ENCODE peak calls at places on chromosomes 16 and 17, in eight cellular contexts. Q is K562, Z is tibial nerve, L is suprapubic skin, C is transverse colon, P is SK-N-SH, N is A549, F is esophagus muscularis mucosa. Y is an unnamed sample.
A peak's percentile ranks its signal among the peaks of the same experiment; 100 is the strongest.

GRCh38 chr17:12386240-12386639 is 279.4 kb upstream of the MYOCD start:
- DNase-seq in C (no peak), F (peak; percentile 60), N (no peak), L (no peak), P (no peak), Z (no peak), Q (no peak), Y (no peak)

GRCh38 chr17:48722924-48723554 is at the start of gene PRAC2:
- DNase-seq in C (no peak), N (no peak), P (no peak), Q (no peak), Z (no peak), F (no peak), L (no peak), Y (no peak)

GRCh38 chr17:9225305-9226101 is 204.2 kb downstream of the NTN1 start:
- DNase-seq in C (no peak), L (no peak), N (no peak), Q (no peak), F (no peak), P (peak; percentile 47), Z (no peak), Y (no peak)

GRCh38 chr16:582614-583331 is 7.1 kb upstream of the RAB40C start:
- DNase-seq in C (no peak), P (no peak), Q (no peak), L (no peak), N (no peak), F (no peak), Z (no peak), Y (no peak)

GRCh38 chr17:13597723-13598347 is 3.9 kb downstream of the HS3ST3A1 start:
- DNase-seq in C (peak; percentile 14), P (peak; percentile 54), L (no peak), F (no peak), Q (peak; percentile 25), Z (no peak), N (peak; percentile 59), Y (no peak)

GRCh38 chr17:2996938-2997670 is 66.3 kb downstream of the OR1D5 start:
- DNase-seq in P (no peak), C (no peak), Z (no peak), N (no peak), F (no peak), Q (no peak), L (no peak), Y (no peak)

GRCh38 chr16:75088226-75088625 is 28.4 kb downstream of the LDHD start:
- DNase-seq in Q (no peak), C (no peak), P (no peak), F (no peak), Z (no peak), L (no peak), N (no peak), Y (no peak)

GRCh38 chr17:71632328-71632727 is 488.5 kb upstream of the SOX9 start:
- DNase-seq in C (no peak), F (no peak), Q (no peak), L (no peak), P (no peak), N (peak; percentile 26), Z (no peak), Y (no peak)

GRCh38 chr17:13596241-13596941 is 5.3 kb downstream of the HS3ST3A1 start:
- DNase-seq in F (no peak), N (no peak), Q (peak; percentile 9), C (no peak), Z (no peak), L (no peak), P (no peak), Y (no peak)

GRCh38 chr16:2897110-2897509 is 14.1 kb downstream of the FLYWCH2 start:
- DNase-seq in P (no peak), L (no peak), C (no peak), Q (peak; percentile 6), F (no peak), N (no peak), Z (no peak), Y (peak; percentile 13)

DNA sequence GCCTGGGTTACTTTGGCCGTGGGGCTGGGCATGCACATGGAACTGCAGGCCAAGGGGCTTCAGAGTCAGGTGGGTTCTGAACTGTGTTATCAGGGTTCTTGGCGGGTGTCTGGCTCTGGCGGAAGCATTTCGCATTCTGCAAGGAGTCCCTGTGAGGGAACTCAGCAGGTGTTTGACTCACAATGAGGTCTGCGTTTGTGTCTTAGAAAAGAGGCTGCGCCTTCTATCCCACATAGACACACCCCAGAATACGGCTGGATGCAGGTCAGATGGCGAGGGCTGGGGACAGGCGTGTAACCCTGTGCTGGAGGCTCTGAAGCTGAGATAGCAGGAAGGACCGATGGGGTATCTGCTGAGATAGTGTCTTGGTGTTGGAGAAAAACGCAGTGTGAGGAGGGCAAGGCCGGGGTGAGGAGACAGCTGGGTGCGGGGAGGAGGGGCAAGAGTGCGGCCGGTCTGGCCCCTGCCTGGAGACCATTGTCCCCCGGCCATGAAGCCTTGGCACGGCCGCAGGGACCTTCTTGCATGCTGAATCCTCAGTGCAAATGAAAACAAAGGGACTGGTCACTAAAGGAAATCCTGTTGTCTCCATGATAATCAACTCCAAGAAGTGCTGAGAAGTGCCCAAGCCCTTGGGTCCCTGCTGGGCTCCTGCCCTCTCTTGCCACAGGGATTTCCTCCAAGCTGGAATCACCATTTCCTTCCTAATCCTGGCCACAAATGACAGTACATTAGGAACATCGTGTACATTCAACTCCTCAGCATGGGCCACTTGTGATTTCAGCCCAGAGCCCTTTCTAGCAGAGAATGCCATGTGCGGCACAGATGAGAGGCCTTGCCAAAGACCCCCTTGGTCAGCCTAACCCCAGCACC is 22.8 kb upstream of the MTSS2 start:
- DNase-seq in N (no peak), F (no peak), L (no peak), P (no peak), Z (no peak), C (no peak), Q (no peak), Y (no peak)
- H3K4me1 ChIP-seq in N (peaks cover 64% of the 10 kb centered on the region), F (peaks cover 95% of the 10 kb centered on the region), L (peaks cover 58% of the 10 kb centered on the region), P (peaks cover 79% of the 10 kb centered on the region), Z (peaks cover 32% of the 10 kb centered on the region), C (peaks cover 33% of the 10 kb centered on the region), Q (peaks cover under 1% of the 10 kb centered on the region), Y (peaks cover 16% of the 10 kb centered on the region)

GRCh38 chr16:4339909-4340308 is 11.2 kb downstream of the PAM16 start:
- DNase-seq in Q (no peak), F (no peak), P (peak; percentile 88), N (no peak), L (no peak), C (no peak), Z (no peak), Y (peak; percentile 81)
- TF ChIP-seq CTCF in Q (no peak), F (no peak), P (no peak), N (no peak), L (no peak), C (no peak), Z (no peak), Y (no peak)

DNA sequence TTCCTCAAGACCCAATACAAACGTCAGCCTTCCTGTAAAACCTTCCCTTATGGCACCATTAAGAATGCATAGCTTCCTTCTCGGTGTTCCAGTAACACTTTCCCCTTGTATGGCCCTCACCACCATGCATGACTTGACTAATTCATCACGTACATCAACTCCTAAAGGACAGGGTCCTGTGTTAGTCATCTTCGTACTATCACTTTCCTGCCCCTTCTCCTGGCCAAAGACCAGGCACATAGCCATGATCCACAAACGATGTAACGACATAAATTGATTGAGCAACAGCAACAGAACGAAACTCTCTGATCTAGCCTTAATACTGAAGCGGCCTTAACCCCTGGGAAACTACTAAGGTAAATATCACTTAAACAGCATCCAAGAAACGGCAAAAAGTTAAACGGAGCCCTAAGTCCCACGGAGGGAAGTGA is 600 bp downstream of the PSMD12 start:
- DNase-seq in F (no peak), Z (no peak), P (peak; percentile 42), Q (no peak), L (no peak), N (peak; percentile 41), C (no peak), Y (no peak)
- TF ChIP-seq EP300 in F (no peak), Z (no peak), P (no peak), Q (no peak), L (no peak), N (no peak), C (no peak), Y (no peak)

DNA sequence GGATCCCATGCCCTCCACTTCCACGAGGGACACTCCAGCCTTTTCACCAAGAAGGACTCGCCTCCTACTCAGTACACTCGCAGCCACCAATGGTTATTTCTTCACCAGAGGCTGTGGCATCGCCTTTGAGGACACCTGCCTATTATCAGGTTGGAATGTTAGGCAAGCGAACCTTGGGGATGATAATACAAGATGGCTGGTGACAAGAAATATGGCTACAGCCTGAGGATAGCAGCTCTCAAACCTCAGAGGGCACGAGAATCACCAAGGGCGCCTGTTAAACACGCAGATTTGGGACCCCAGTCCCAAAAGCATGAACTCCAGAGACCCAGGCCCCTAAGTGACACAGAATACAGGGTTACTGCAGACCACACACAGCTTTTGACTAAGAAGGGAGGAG is 58.1 kb downstream of the CYTH1 start:
- DNase-seq in C (no peak), P (no peak), L (no peak), N (no peak), Q (no peak), Z (no peak), F (no peak), Y (no peak)
- H3K4me1 ChIP-seq in C (peaks cover 57% of the 10 kb centered on the region), P (peaks cover 46% of the 10 kb centered on the region), L (peaks cover 44% of the 10 kb centered on the region), N (peaks cover 31% of the 10 kb centered on the region), Q (no peaks in the 10 kb centered on the region), Z (peaks cover 41% of the 10 kb centered on the region), F (peaks cover 67% of the 10 kb centered on the region), Y (peaks cover 10% of the 10 kb centered on the region)

GRCh38 chr17:16930571-16931317 is 41.2 kb downstream of the TNFRSF13B start:
- DNase-seq in N (no peak), F (no peak), Z (no peak), C (no peak), L (no peak), P (no peak), Q (no peak), Y (no peak)
- TF ChIP-seq CTCF in N (no peak), F (no peak), Z (no peak), C (no peak), L (no peak), P (no peak), Q (no peak), Y (no peak)